ENCODE peak calls at places on chromosomes 4 and X, in seven cellular contexts. L, D, E, W, A, T and Z are unnamed samples.

GRCh38 chr4:121256346-121256745 is 92.2 kb upstream of the TNIP3 start:
- DNase-seq in L (no peak), E (no peak), A (no peak), W (peak; percentile 13), D (no peak), T (peak; percentile 40), Z (no peak)

GRCh38 chr4:103443324-103443723 is 245.2 kb upstream of the CENPE start:
- DNase-seq in D (no peak), W (peak; percentile 8), L (no peak), T (no peak), A (no peak), E (no peak), Z (no peak)

GRCh38 chr4:38290360-38290759 is 330.2 kb downstream of the PTTG2 start:
- DNase-seq in L (no peak), W (no peak), T (no peak), E (no peak), D (no peak), A (no peak), Z (no peak)

GRCh38 chrX:116232833-116233232 is 62.3 kb downstream of the AGTR2 start:
- DNase-seq in L (no peak), T (no peak), D (no peak), W (no peak), A (no peak), E (no peak), Z (no peak)

GRCh38 chrX:100750901-100751300 is 19.0 kb upstream of the SYTL4 start:
- DNase-seq in E (no peak), W (no peak), L (no peak), A (no peak), T (no peak), D (no peak), Z (no peak)

GRCh38 chr4:43339435-43339834 is 446.9 kb downstream of the GRXCR1 start:
- DNase-seq in W (no peak), L (no peak), T (no peak), D (no peak), E (no peak), A (no peak), Z (no peak)

GRCh38 chrX:12950851-12951589 is 23.9 kb upstream of the TMSB4X start:
- DNase-seq in L (peak; percentile 74), E (peak; percentile 74), D (no peak), A (no peak), T (peak; percentile 69), W (no peak), Z (peak; percentile 19)

GRCh38 chrX:97326456-97326855 is 442.7 kb downstream of the RPA4 start:
- DNase-seq in W (no peak), L (no peak), E (no peak), A (no peak), D (no peak), T (no peak), Z (no peak)

GRCh38 chrX:153598541-153599191 is at the start of gene CCNQ:
- DNase-seq in A (no peak), T (peak; percentile 18), D (no peak), E (no peak), L (peak; percentile 60), W (no peak), Z (peak; percentile 45)

DNA sequence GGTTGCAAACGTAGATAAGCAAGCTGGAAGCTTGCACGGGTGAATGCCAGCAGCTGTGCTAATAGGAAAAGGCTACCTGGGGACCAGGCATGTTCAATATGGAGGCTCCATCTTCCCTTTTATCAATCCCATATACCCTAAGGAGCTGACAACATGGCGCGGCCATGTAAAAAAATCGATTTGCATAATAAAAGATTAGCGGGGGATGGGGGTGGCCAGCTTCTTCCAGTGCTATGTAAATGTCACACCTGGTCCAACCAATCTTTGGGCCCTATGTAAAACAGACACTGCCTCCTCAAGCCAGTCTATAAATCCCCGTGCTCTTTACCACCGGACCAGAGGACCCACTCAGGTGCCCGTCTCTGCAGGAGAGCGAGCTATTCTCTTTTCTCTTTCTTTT is 128.2 kb downstream of the GPAT3 start:
- DNase-seq in D (no peak), E (no peak), L (no peak), A (no peak), W (no peak), T (no peak), Z (no peak)
- H3K4me1 ChIP-seq in D (no peaks in the 10 kb centered on the region), E (no peaks in the 10 kb centered on the region), L (peaks cover 13% of the 10 kb centered on the region), A (no peaks in the 10 kb centered on the region), W (no peaks in the 10 kb centered on the region), T (peaks cover 11% of the 10 kb centered on the region), Z (no peaks in the 10 kb centered on the region)

DNA sequence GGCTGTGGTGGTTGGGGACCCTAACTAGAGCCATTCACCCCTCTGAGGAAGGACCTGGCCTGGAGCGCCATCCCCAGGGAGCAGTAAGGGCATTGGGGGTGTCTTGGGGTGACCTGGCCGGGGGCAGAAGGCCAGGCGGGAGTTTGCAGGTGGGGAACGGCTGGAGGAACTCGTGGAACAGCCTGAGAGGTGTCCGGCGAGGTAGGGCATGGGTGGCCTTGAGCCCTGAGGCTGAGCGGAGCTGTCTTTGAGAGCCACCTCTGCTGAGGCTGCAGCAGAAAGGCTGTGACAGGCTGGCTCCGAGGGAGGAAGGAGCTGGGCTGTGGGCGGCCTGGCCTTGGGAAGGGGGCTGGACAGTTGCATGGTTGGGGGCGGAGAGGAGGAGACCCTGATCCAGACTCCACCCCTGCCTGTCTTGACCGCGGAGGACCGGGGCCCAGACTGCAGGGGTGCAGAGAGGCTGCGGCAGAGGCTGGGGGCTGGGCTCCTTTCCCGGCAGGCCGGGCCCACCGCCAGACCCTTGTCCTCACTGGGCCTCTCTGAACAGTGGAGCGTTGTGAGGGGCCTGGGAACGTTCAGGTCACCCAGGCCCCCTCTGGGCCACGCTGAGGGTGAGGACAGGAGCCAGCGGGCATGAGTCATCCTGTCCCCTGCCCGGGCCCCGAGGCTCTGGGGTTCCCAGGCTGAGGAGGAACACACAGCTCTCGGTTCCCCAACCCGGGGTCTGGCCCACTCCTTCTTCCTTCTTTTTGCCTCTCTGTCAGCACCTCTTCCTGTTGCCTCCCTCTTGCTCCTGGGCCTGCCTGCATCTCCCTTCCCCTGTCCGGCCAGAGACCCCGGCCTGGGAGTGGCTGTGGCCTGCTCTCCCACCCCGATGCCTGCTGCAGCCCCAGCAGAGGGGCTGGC is 8.1 kb downstream of the SH3BP2 start:
- DNase-seq in W (no peak), L (peak; percentile 66), T (no peak), E (no peak), A (peak; percentile 85), D (no peak), Z (no peak)
- H3K4me1 ChIP-seq in W (peaks cover 80% of the 10 kb centered on the region), L (peaks cover 13% of the 10 kb centered on the region), T (peaks cover 47% of the 10 kb centered on the region), E (peaks cover 30% of the 10 kb centered on the region), A (no peaks in the 10 kb centered on the region), D (peaks cover 98% of the 10 kb centered on the region), Z (peaks cover 3% of the 10 kb centered on the region)

DNA sequence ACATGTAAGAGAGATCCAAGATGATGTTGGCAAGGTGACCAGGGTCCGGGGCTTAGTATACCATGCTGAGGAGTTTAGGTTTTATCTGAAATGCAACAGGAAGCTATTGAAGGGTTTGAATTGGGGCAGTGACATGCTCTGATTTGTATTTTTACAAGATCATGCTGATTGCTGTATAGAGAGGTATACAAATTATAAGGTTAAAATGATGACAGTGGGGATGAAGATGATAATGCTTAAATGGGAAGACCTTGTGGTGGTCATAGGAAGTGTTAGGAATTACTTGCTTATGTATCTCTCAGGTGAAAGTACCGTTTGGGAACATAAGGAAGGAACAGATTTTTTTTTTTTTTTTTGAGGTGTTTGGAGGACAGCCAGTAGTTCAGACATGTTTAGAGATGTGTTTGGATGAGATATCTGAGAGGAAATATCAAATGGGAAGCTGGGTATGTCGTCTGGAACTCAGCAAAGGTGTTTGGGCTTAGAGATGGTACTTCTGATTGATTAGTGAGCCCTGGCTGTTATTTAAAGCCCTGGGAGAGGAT is 5.0 kb downstream of the BMP2K start:
- DNase-seq in W (no peak), D (no peak), T (no peak), E (no peak), L (no peak), A (no peak), Z (no peak)
- H3K4me1 ChIP-seq in W (peaks cover 10% of the 10 kb centered on the region), D (peaks cover 23% of the 10 kb centered on the region), T (peaks cover 17% of the 10 kb centered on the region), E (peaks cover 4% of the 10 kb centered on the region), L (peaks cover 42% of the 10 kb centered on the region), A (no peaks in the 10 kb centered on the region), Z (peaks cover 27% of the 10 kb centered on the region)

DNA sequence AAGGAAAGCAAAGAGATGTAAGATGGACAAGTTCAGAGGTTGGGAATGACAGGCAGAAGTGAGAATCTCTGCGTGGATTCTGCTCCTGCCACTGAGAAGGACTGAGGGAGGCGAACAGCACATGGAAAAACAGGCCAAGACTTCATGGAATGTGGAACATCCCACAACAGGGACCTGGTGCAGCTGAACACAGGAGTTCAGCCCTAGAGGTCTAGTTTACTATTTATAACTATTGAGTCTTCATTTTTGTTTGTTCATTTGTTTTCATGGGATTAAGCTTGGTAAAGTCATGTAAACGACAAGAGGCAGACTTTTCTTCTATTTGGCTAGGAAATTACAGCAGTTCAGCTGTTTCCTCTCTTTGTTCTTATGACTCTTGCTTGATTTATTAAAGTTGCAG is 234.5 kb downstream of the MAML3 start:
- DNase-seq in L (no peak), D (no peak), A (no peak), W (no peak), E (no peak), T (no peak), Z (no peak)
- H3K4me1 ChIP-seq in L (peaks cover 40% of the 10 kb centered on the region), D (peaks cover 41% of the 10 kb centered on the region), A (no peaks in the 10 kb centered on the region), W (no peaks in the 10 kb centered on the region), E (no peaks in the 10 kb centered on the region), T (no peaks in the 10 kb centered on the region), Z (peaks cover 26% of the 10 kb centered on the region)

GRCh38 chr4:155676430-155676825 is 9.8 kb downstream of the GUCY1A1 start:
- DNase-seq in W (no peak), E (no peak), T (no peak), D (no peak), A (no peak), L (peak; percentile 14), Z (no peak)

GRCh38 chr4:155674669-155675071 is 8.0 kb downstream of the GUCY1A1 start:
- DNase-seq in D (no peak), A (no peak), T (no peak), L (no peak), E (no peak), W (no peak), Z (no peak)

GRCh38 chr4:155678011-155678410 is 11.4 kb downstream of the GUCY1A1 start:
- DNase-seq in W (no peak), A (no peak), T (no peak), D (no peak), L (no peak), E (no peak), Z (no peak)

GRCh38 chr4:155675709-155676429 is 9.2 kb downstream of the GUCY1A1 start:
- DNase-seq in A (no peak), W (no peak), D (no peak), L (peak; percentile 24), E (no peak), T (no peak), Z (peak; percentile 34)

GRCh38 chr4:155679343-155679742 is 12.7 kb downstream of the GUCY1A1 start:
- DNase-seq in A (no peak), D (no peak), T (no peak), E (no peak), W (no peak), L (peak; percentile 16), Z (no peak)
- H3K4me1 ChIP-seq in A (no peaks in the 10 kb centered on the region), D (peaks cover 2% of the 10 kb centered on the region), T (no peaks in the 10 kb centered on the region), E (no peaks in the 10 kb centered on the region), W (no peaks in the 10 kb centered on the region), L (peaks cover 33% of the 10 kb centered on the region), Z (peaks cover 21% of the 10 kb centered on the region)

GRCh38 chr4:128565565-128566186 is 243.8 kb upstream of the JADE1 start:
- DNase-seq in E (no peak), T (no peak), D (no peak), L (peak; percentile 79), W (peak; percentile 46), A (peak; percentile 67), Z (peak; percentile 70)
- H3K4me1 ChIP-seq in E (no peaks in the 10 kb centered on the region), T (no peaks in the 10 kb centered on the region), D (peaks cover 16% of the 10 kb centered on the region), L (peaks cover 14% of the 10 kb centered on the region), W (no peaks in the 10 kb centered on the region), A (no peaks in the 10 kb centered on the region), Z (peaks cover 28% of the 10 kb centered on the region)